ENCODE peak calls at places on chromosomes 11 and 22, in four cellular contexts. Y is AG04450, S is endothelial cell, O is RWPE1. B is an unnamed sample.

GRCh38 chr11:117834838-117835443 is 10.4 kb upstream of the FXYD2 start:
- DNase-seq in S (no peak), O (no peak), Y (no peak), B (no peak)

GRCh38 chr22:25061605-25062377 is 109.3 kb downstream of the KIAA1671 start:
- DNase-seq in O (peak), Y (no peak), S (no peak), B (no peak)

GRCh38 chr22:22001664-22002525 is 19.3 kb upstream of the TOP3B start:
- DNase-seq in Y (no peak), O (no peak), S (no peak), B (no peak)

GRCh38 chr11:31802609-31802989 is 8.5 kb downstream of the PAX6 start:
- DNase-seq in Y (no peak), S (peak), O (no peak), B (no peak)

GRCh38 chr11:9651899-9652748 is 11.8 kb upstream of the SWAP70 start:
- DNase-seq in Y (no peak), O (no peak), S (no peak), B (no peak)

GRCh38 chr11:93567406-93567819 is 24.2 kb upstream of the SMCO4 start:
- DNase-seq in O (no peak), Y (no peak), S (no peak), B (no peak)

GRCh38 chr11:8035225-8035846 is 45.7 kb upstream of the TUB start:
- DNase-seq in O (no peak), Y (no peak), S (no peak), B (no peak)

GRCh38 chr11:102553835-102554282 is 23.3 kb upstream of the MMP7 start:
- DNase-seq in Y (no peak), S (no peak), O (peak), B (no peak)

GRCh38 chr22:38125731-38126344 is 15.4 kb upstream of the BAIAP2L2 start:
- DNase-seq in Y (no peak), S (no peak), O (no peak), B (no peak)

GRCh38 chr11:73426184-73426845 is 50.1 kb downstream of the RELT start:
- DNase-seq in Y (no peak), S (no peak), O (no peak), B (no peak)

GRCh38 chr11:67280791-67281551 is 8.1 kb upstream of the ANKRD13D start:
- DNase-seq in S (no peak), O (no peak), Y (no peak), B (no peak)

GRCh38 chr11:84247931-84248330 is 961.8 kb upstream of the CCDC90B start:
- DNase-seq in S (no peak), O (no peak), Y (no peak), B (no peak)

GRCh38 chr11:84249344-84250135 is 963.4 kb upstream of the CCDC90B start:
- DNase-seq in S (no peak), O (no peak), Y (no peak), B (no peak)

GRCh38 chr11:84250834-84251613 is 964.9 kb upstream of the CCDC90B start:
- DNase-seq in Y (no peak), O (no peak), S (no peak), B (no peak)

GRCh38 chr11:84243629-84244263 is 957.6 kb upstream of the CCDC90B start:
- DNase-seq in O (no peak), Y (no peak), S (no peak), B (no peak)

DNA sequence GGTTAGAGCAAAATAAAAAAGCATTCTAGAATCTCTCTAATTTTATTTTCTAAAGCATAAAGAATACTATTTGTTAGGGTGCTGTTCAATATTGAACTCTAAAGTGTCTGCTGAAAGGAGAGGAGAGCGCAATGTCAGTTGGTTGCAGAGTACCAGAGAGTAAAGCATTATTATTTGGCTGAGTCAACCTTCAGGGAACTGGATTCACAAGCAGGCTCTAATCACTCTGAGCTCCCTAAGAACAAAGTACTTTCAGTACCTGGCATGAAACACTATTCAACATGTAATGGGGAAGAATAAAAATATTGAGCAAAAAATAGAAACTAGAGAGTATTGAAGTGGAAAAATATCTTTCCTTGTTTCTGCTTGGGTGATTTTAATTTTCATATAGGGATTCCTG is 961.0 kb upstream of the CCDC90B start:
- DNase-seq in Y (no peak), S (no peak), O (no peak), B (no peak)
- TF ChIP-seq CTCF in Y (no peak), S (no peak), O (no peak), B (no peak)

DNA sequence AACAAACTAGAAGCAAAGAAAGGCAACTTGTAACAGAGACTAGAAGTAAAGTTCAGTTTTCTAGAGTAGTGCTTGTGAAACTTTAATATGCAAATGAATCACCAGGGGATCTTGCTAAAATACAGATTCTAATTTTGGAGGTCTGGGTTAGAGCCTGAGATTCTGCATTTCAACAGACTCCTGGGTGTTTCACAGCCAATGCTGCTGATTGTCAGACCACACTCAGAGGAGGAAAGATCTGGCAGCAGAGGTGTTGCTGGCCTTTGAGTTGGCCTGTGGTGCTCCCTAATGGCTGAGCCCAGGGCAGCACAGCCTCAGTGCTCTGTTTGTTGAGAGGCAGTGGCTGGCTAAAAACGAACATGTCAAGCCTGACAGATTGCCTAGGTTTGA is 5.4 kb downstream of the CRY2 start:
- DNase-seq in S (no peak), Y (no peak), O (no peak), B (no peak)
- TF ChIP-seq CTCF in S (no peak), Y (no peak), O (no peak), B (no peak)

GRCh38 chr11:119110439-119110838 is 3.3 kb downstream of the C2CD2L start:
- DNase-seq in O (no peak), S (no peak), Y (no peak), B (no peak)
- TF ChIP-seq CTCF in O (no peak), S (no peak), Y (no peak), B (no peak)

DNA sequence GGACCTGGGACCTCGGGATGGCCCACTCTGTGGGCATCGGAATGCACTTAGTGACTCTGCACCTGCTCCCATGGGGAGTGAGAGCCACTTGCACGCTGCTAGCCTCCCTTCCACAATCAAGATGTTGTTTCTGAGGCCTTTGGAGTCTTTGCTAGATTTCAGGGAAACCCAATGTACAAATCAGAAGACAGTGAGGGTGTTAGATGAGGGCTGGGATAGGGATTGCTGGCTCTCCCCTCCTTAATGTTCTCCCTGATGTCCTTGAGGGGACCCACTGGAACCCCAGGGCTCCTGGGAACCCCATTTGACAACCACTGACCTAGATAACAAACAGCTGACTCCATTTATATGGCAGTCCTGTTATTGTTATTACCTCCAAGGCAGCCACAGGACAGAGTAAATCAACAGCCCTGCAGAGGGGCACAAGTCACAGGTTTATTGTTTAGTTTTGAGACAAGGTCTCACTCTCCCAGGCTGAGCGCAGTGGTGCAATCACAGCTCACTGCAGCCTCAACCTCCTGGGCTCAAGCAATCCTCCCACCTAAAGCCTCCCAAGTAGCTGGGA is 31.3 kb upstream of the COMT start:
- DNase-seq in O (no peak), Y (no peak), S (no peak), B (no peak)
- TF ChIP-seq CTCF in O (peak), Y (no peak), S (peak), B (peak)

GRCh38 chr22:45895436-45896152 is 81.4 kb downstream of the WNT7B start:
- DNase-seq in S (no peak), Y (no peak), O (no peak), B (no peak)
- TF ChIP-seq CTCF in S (no peak), Y (no peak), O (no peak), B (no peak)